ENCODE peak calls at places on chromosomes 2 and 18, in seven cellular contexts. M is right atrium auricular region, A is neural progenitor cell, G is IMR-90, E is testis, L is epithelial cell of esophagus, F is stomach. V is an unnamed sample.

GRCh38 chr2:52391576-52391975 is 1359.6 kb upstream of the NRXN1 start:
- DNase-seq in M (no peak), A (no peak), G (peak; percentile 24), E (no peak), L (no peak), F (no peak), V (no peak)

GRCh38 chr2:152580722-152581121 is 136.5 kb downstream of the PRPF40A start:
- DNase-seq in M (no peak), A (no peak), G (no peak), E (peak; percentile 26), L (peak; percentile 9), F (no peak), V (no peak)

GRCh38 chr2:63698825-63699548 is 110.2 kb downstream of the MDH1 start:
- DNase-seq in M (peak; percentile 89), A (peak; percentile 63), G (peak; percentile 79), E (peak; percentile 52), L (peak; percentile 91), F (no peak), V (peak; percentile 92)

GRCh38 chr2:20425371-20425881 is 21.4 kb upstream of the RHOB start:
- DNase-seq in M (peak; percentile 55), A (no peak), G (peak; percentile 74), E (no peak), L (peak; percentile 18), F (no peak), V (no peak)

GRCh38 chr2:127953849-127954248 is 68.1 kb upstream of the AMMECR1L start:
- DNase-seq in M (no peak), A (no peak), G (peak; percentile 23), E (no peak), L (no peak), F (no peak), V (peak; percentile 4)

GRCh38 chr2:238097988-238098853 is 1.9 kb upstream of the ESPNL start:
- DNase-seq in M (peak; percentile 60), A (peak; percentile 53), G (no peak), E (peak; percentile 75), L (peak; percentile 90), F (peak; percentile 69), V (peak; percentile 38)

GRCh38 chr2:76998713-76999112 is 523.5 kb downstream of the LRRTM4 start:
- DNase-seq in M (no peak), A (no peak), G (no peak), E (no peak), L (no peak), F (no peak), V (no peak)

GRCh38 chr2:151437630-151438029 is 27.9 kb downstream of the RIF1 start:
- DNase-seq in M (no peak), A (peak; percentile 2), G (peak; percentile 18), E (no peak), L (peak; percentile 20), F (no peak), V (peak; percentile 32)

GRCh38 chr2:169362346-169363026 is at the start of gene LRP2:
- DNase-seq in M (no peak), A (peak; percentile 74), G (no peak), E (peak; percentile 24), L (no peak), F (no peak), V (no peak)

GRCh38 chr2:227932403-227932802 is 61.0 kb downstream of the DAW1 start:
- DNase-seq in M (no peak), A (no peak), G (no peak), E (no peak), L (no peak), F (no peak), V (no peak)

GRCh38 chr2:118539290-118539689 is 308.2 kb downstream of the EN1 start:
- DNase-seq in M (no peak), A (peak; percentile 31), G (peak; percentile 34), E (peak; percentile 67), L (peak; percentile 27), F (no peak), V (peak; percentile 42)

GRCh38 chr18:68454511-68455228 is 260.2 kb downstream of the TMX3 start:
- DNase-seq in M (no peak), A (no peak), G (peak; percentile 84), E (no peak), L (peak; percentile 62), F (no peak), V (peak; percentile 59)

GRCh38 chr18:62245177-62245576 is 58.1 kb downstream of the RELCH start:
- DNase-seq in M (no peak), A (no peak), G (no peak), E (no peak), L (no peak), F (no peak), V (no peak)

DNA sequence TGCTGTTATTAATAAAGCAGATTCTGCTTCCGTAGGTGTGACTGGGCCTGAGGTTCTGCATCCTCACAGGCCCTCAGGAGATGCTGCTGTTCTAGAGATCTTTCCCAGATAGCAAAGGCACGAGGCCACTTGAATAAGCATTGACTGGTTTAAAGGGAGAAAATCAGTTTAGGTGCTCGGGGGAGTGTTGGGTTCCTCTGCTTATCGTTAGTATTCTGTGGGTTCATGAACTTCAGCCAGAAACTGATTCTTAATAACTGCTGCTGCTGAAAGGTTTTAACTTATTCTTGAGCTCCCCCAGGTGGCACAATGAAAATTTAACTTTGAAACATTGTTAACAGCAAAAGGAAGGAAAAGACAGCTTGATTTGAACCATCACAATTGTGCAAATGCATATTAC is 56.9 kb downstream of the ITGA6 start:
- DNase-seq in M (no peak), A (no peak), G (peak; percentile 34), E (no peak), L (no peak), F (no peak), V (peak; percentile 28)
- TF ChIP-seq CTCF in M (no peak), A (peak; percentile 37), G (peak; percentile 47), E (no peak), L (peak; percentile 24), F (no peak), V (peak; percentile 52)

GRCh38 chr18:4254840-4255239 is 200.3 kb downstream of the DLGAP1 start:
- DNase-seq in M (no peak), A (peak; percentile 31), G (no peak), E (no peak), L (no peak), F (no peak), V (no peak)

GRCh38 chr18:4251873-4252272 is 203.2 kb downstream of the DLGAP1 start:
- DNase-seq in M (no peak), A (no peak), G (no peak), E (no peak), L (no peak), F (no peak), V (no peak)

GRCh38 chr18:4260107-4260506 is 195.0 kb downstream of the DLGAP1 start:
- DNase-seq in M (no peak), A (no peak), G (no peak), E (no peak), L (no peak), F (no peak), V (no peak)

GRCh38 chr18:4252840-4253239 is 202.3 kb downstream of the DLGAP1 start:
- DNase-seq in M (no peak), A (no peak), G (no peak), E (no peak), L (no peak), F (no peak), V (no peak)

DNA sequence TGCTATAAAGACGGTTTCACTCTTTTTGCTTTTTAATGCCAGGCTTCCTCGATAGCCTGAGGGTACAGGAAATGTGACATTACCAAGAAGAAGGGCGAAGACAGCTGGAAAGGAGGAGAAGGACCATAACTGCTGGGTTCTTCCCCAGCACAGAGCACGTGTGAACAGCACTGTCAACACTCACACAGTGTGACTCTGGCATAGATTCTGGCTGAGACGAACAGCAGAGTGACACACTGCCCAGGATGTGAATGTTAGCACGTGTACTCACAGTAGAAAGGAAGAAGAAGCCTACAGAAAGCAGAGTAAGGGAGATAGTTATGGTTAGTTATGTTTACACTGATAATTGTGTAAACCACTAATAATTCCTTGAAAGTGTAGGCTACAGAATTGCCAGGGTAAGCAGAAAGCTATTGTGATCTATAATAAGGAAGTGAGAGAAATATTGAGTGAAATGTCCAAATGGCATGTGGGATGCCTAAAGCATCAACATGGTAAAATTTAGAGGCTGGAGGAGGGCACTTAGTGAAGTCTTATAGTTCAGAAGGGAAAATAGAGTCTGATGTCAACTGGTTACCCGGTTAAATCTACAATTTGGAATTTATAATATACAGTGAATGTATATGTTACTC is 198.2 kb downstream of the DLGAP1 start:
- DNase-seq in M (no peak), A (no peak), G (no peak), E (no peak), L (no peak), F (no peak), V (no peak)
- H3K4me3 ChIP-seq in M (no peak overlapping the region), A (no peak overlapping the region), G (no peak overlapping the region), E (no peak overlapping the region), L (no peak overlapping the region), F (no peak overlapping the region), V (no peak overlapping the region)

GRCh38 chr2:9993490-9994165 is 42.1 kb downstream of the GRHL1 start:
- DNase-seq in M (no peak), A (no peak), G (no peak), E (no peak), L (no peak), F (no peak), V (peak; percentile 85)
- TF ChIP-seq CTCF in M (no peak), A (no peak), G (peak; percentile 5), E (no peak), L (no peak), F (no peak), V (peak; percentile 56)

DNA sequence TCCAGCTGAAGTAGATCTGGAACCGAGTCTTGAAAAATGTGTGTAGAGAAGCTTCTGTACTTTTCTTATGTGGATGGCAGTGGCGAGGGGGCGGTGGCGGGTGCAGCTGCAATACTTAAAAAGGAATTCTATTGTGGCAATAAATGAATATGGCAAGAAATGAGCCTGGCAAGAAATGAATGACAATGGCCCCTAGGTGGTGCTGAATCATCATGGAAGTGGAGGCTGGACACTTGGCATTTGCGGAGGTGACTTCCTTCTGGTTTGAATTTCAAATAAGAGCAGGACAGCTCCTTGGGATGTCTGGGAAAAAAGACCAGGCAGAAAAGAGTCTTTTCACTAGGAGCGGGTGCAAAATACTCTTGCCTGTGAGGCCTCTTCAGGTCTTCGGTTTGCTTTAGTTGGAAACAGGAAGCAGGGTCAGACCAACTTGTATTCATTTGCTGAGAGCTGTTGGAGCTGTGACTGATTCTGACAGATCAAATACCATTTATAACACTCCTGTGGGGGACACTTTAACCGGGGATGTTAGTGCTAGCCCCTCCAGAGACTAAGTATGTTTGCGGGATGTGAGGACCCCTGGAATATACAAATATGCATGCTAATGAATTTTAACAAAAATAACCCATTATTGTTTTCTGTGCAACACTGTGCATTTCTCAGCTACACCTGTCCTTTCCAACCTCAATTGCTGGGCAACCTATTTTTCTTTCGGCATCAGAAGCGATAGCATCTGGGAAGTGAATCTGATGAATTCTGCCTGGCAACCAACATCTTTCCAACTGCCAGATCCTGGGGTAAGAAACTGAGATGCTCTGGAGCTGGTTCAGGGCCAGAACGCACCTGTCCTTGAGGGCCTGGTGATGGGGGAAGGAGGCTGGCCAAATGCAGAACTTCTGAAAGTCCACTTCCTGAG is 35.4 kb downstream of the FASTKD2 start:
- DNase-seq in M (peak; percentile 83), A (peak; percentile 83), G (peak; percentile 76), E (peak; percentile 78), L (peak; percentile 80), F (peak; percentile 53), V (peak; percentile 78)
- H3K4me3 ChIP-seq in M (no peak overlapping the region), A (no peak overlapping the region), G (no peak overlapping the region), E (no peak overlapping the region), L (no peak overlapping the region), F (no peak overlapping the region), V (no peak overlapping the region)

DNA sequence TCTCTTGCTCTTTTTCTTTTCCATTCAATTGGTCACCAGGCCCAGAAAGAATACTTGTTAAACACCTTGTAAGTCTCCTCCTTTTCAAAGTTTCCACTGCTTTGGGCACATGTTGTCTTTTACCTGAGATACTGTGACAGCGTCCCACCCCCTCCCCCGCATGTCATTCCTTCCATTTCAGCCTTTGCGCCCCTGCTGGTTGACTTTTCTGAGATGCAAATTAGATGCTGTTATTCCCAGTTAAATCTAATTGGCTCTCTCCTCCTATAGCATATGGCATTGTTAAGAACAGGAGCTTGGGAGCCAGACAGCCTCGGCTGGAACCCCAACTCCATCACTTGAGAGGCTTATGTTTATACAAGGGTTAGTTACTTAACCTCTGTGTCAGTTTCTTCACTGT is 80.3 kb upstream of the GAREM1 start:
- DNase-seq in M (no peak), A (peak; percentile 68), G (no peak), E (no peak), L (peak; percentile 21), F (no peak), V (no peak)
- TF ChIP-seq CTCF in M (no peak), A (peak; percentile 45), G (no peak), E (no peak), L (peak; percentile 28), F (no peak), V (no peak)